ENCODE peak calls at places on chromosomes 3 and 15, in four cellular contexts. J, N, S and I are unnamed samples.

GRCh38 chr3:70065666-70066253 is 66.2 kb downstream of the SAMMSON start:
- DNase-seq in J (no peak), N (no peak), S (no peak), I (peak; percentile 33)

GRCh38 chr3:141686477-141687280 is 51.4 kb upstream of the RNF7 start:
- DNase-seq in J (no peak), N (no peak), S (peak; percentile 84), I (no peak)

GRCh38 chr3:57948782-57949242 is 59.4 kb upstream of the FLNB start:
- DNase-seq in J (no peak), N (no peak), S (no peak), I (no peak)

GRCh38 chr15:69133862-69134519 is 26.4 kb upstream of the GLCE start:
- DNase-seq in J (no peak), N (no peak), S (no peak), I (no peak)

GRCh38 chr3:16177962-16178627 is 3.6 kb downstream of the GALNT15 start:
- DNase-seq in J (peak; percentile 66), N (peak; percentile 38), S (peak; percentile 88), I (peak; percentile 72)

GRCh38 chr3:155233213-155233612 is 60.3 kb downstream of the STRIT1 start:
- DNase-seq in J (no peak), N (no peak), S (peak; percentile 43), I (no peak)

GRCh38 chr15:53976844-53977392 is 1.3 kb upstream of the UNC13C start:
- DNase-seq in J (peak; percentile 27), N (no peak), S (no peak), I (no peak)

GRCh38 chr3:149599236-149599635 is 58.6 kb downstream of the WWTR1 start:
- DNase-seq in J (no peak), N (no peak), S (no peak), I (no peak)

GRCh38 chr3:112334709-112335108 is 1.8 kb downstream of the CD200 start:
- DNase-seq in J (no peak), N (no peak), S (no peak), I (no peak)

GRCh38 chr3:113266738-113267137 is 55.4 kb downstream of the BOC start:
- DNase-seq in J (no peak), N (no peak), S (no peak), I (no peak)

GRCh38 chr3:117520582-117520981 is 811.0 kb downstream of the TUSC7 start:
- DNase-seq in J (no peak), N (no peak), S (no peak), I (no peak)

GRCh38 chr15:90644946-90645725 is 72.0 kb upstream of the BLM start:
- DNase-seq in J (no peak), N (no peak), S (no peak), I (no peak)

GRCh38 chr3:45905755-45906154 is 19.4 kb downstream of the CCR9 start:
- DNase-seq in J (no peak), N (no peak), S (no peak), I (no peak)

GRCh38 chr3:45906681-45907220 is 20.4 kb downstream of the CCR9 start:
- DNase-seq in J (no peak), N (no peak), S (no peak), I (no peak)

GRCh38 chr3:45908761-45909160 is 22.4 kb downstream of the CCR9 start:
- DNase-seq in J (no peak), N (no peak), S (no peak), I (no peak)

GRCh38 chr3:45909542-45909941 is 23.2 kb downstream of the CCR9 start:
- DNase-seq in J (no peak), N (no peak), S (no peak), I (no peak)

GRCh38 chr3:45907769-45908705 is 21.7 kb downstream of the CCR9 start:
- DNase-seq in J (no peak), N (no peak), S (no peak), I (no peak)
- H3K27me3 ChIP-seq in J (no peaks in the 10 kb centered on the region), N (no peaks in the 10 kb centered on the region), S (no peaks in the 10 kb centered on the region), I (no peaks in the 10 kb centered on the region)

GRCh38 chr15:58057559-58057958 is 8.0 kb downstream of the ALDH1A2 start:
- DNase-seq in J (no peak), N (no peak), S (no peak), I (no peak)
- H3K27me3 ChIP-seq in J (no peaks in the 10 kb centered on the region), N (peaks cover 20% of the 10 kb centered on the region), S (peaks cover 24% of the 10 kb centered on the region), I (peaks cover 13% of the 10 kb centered on the region)

GRCh38 chr3:193959861-193960260 is 176.1 kb upstream of the HES1 start:
- DNase-seq in J (no peak), N (no peak), S (no peak), I (no peak)
- H3K27me3 ChIP-seq in J (no peaks in the 10 kb centered on the region), N (no peaks in the 10 kb centered on the region), S (no peaks in the 10 kb centered on the region), I (peaks cover 11% of the 10 kb centered on the region)

DNA sequence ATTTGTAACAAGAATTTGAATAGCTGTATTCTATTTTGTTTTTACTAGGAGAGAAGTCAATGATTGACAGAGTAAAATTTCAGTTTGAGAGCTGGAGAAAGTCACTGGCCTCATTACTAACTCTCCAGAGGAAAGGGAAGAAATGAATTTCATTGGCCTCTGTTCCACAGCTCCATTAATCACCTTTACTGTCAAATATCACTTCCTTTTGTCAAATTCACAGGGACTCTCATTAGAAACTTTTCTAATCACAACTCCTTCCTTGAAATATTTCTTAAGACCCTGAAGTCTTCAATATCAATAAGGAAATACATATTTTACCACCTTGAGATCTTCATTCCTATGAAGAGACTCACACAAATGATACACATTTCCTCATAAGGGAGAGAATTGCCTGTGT is 379.9 kb upstream of the RASGRP1 start:
- DNase-seq in J (no peak), N (no peak), S (no peak), I (no peak)
- H3K27me3 ChIP-seq in J (no peaks in the 10 kb centered on the region), N (no peaks in the 10 kb centered on the region), S (no peaks in the 10 kb centered on the region), I (no peaks in the 10 kb centered on the region)

GRCh38 chr3:115931581-115931980 is 308.3 kb downstream of the GAP43 start:
- DNase-seq in J (no peak), N (no peak), S (no peak), I (no peak)
- H3K27me3 ChIP-seq in J (no peaks in the 10 kb centered on the region), N (no peaks in the 10 kb centered on the region), S (no peaks in the 10 kb centered on the region), I (no peaks in the 10 kb centered on the region)

DNA sequence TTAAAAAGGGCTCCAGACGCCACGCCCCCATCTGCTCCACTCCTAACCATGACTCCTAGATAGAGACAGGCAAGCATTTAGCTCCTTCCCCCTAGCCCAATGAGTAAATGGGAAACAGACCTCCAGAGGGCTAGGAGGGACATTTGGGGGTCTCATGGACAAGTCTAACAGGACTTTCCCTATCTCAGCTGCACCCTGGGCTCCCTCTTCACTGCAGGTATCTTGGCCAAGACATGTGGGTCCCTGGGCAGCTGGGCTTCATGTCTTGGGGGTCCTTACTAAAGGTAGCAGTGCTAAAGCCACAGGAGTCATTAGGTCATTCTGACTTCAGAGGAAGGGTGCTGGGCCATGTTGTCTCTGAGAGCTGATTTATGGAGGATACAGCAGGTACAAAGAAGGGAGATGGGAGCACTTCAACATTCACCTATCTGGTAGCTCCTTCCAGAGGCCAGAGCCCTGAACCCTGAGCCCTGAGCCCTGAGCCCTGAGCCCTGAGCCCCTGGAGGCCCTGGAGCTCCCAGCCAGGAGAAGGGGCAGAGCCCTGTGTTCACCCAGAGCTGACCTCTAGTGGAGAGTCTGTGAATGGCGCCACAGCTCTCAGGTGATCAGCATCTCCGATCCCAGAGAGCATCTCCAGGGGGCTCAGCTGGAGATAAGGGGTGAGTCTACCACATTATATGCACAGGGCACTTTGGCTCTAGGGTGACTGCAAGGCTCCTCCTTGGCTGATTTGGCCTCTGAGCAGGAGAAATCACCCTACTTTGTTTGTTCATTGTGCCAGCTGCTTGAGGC is 40.1 kb upstream of the EPHB1 start:
- DNase-seq in J (peak; percentile 31), N (no peak), S (no peak), I (peak; percentile 29)
- H3K27me3 ChIP-seq in J (no peaks in the 10 kb centered on the region), N (no peaks in the 10 kb centered on the region), S (no peaks in the 10 kb centered on the region), I (no peaks in the 10 kb centered on the region)

GRCh38 chr3:11001020-11001657 is 8.6 kb downstream of the SLC6A1 start:
- DNase-seq in J (peak; percentile 36), N (no peak), S (peak; percentile 76), I (no peak)
- H3K27me3 ChIP-seq in J (no peaks in the 10 kb centered on the region), N (no peaks in the 10 kb centered on the region), S (no peaks in the 10 kb centered on the region), I (no peaks in the 10 kb centered on the region)